ENCODE peak calls at places on chromosomes 16 and 17, in six cellular contexts. E, U, G, Y, M and T are unnamed samples.

GRCh38 chr17:17723354-17724261 is 42.4 kb downstream of the RAI1 start:
- DNase-seq in Y (peak), M (no peak), E (no peak), U (peak), G (peak), T (peak)

GRCh38 chr17:80471922-80472321 is 4.5 kb downstream of the NPTX1 start:
- DNase-seq in Y (peak), E (no peak), U (no peak), M (no peak), G (no peak), T (no peak)

GRCh38 chr17:65442250-65442649 is 119.2 kb downstream of the AXIN2 start:
- DNase-seq in U (no peak), M (no peak), Y (no peak), G (no peak), E (no peak), T (no peak)

GRCh38 chr17:69523252-69523861 is 108.9 kb downstream of the MAP2K6 start:
- DNase-seq in Y (peak), E (no peak), M (no peak), G (peak), U (peak), T (no peak)

GRCh38 chr17:69423450-69423849 is 9.0 kb downstream of the MAP2K6 start:
- DNase-seq in M (no peak), U (no peak), E (no peak), G (no peak), Y (peak), T (no peak)

GRCh38 chr16:23836404-23837291 is 865 bp downstream of the PRKCB start:
- DNase-seq in U (no peak), Y (peak), G (no peak), E (peak), M (no peak), T (no peak)

GRCh38 chr16:4200000-4200780 is 41.7 kb downstream of the SRL start:
- DNase-seq in Y (peak), M (no peak), U (peak), G (peak), E (no peak), T (peak)

GRCh38 chr16:77409311-77409710 is 25.5 kb downstream of the ADAMTS18 start:
- DNase-seq in Y (no peak), M (no peak), U (no peak), E (no peak), G (no peak), T (no peak)

GRCh38 chr17:74042744-74043486 is 160.6 kb upstream of the RPL38 start:
- DNase-seq in Y (no peak), G (peak), E (no peak), M (peak), U (peak), T (no peak)

GRCh38 chr16:69565611-69566436 is at the start of gene NFAT5:
- DNase-seq in Y (peak), E (peak), G (peak), U (peak), M (peak), T (peak)

GRCh38 chr16:66487580-66488235 is 60.6 kb downstream of the BEAN1 start:
- DNase-seq in U (no peak), E (no peak), Y (no peak), G (peak), M (no peak), T (no peak)

GRCh38 chr17:82984751-82985435 is 94.5 kb upstream of the METRNL start:
- DNase-seq in G (peak), U (peak), Y (no peak), M (no peak), E (no peak), T (no peak)

GRCh38 chr16:52069866-52070265 is 477.1 kb downstream of the TOX3 start:
- DNase-seq in M (no peak), Y (no peak), G (peak), U (peak), E (no peak), T (peak)

GRCh38 chr17:79843917-79844815 is 4.9 kb upstream of the CBX4 start:
- DNase-seq in Y (no peak), E (no peak), G (peak), M (no peak), U (peak), T (peak)

GRCh38 chr16:84759061-84759460 is 59.3 kb downstream of the USP10 start:
- DNase-seq in Y (no peak), M (no peak), G (peak), E (no peak), U (peak), T (no peak)

GRCh38 chr17:74842146-74842598 is 17.5 kb downstream of the GRIN2C start:
- DNase-seq in Y (no peak), M (no peak), G (peak), U (no peak), E (no peak), T (no peak)

GRCh38 chr17:53627511-53627910 is 195.2 kb upstream of the KIF2B start:
- DNase-seq in Y (no peak), G (peak), U (no peak), M (no peak), E (no peak), T (no peak)

GRCh38 chr17:64281962-64282752 is 19.1 kb upstream of the TEX2 start:
- DNase-seq in Y (peak), M (no peak), G (peak), U (peak), E (peak), T (peak)

GRCh38 chr16:71537643-71538042 is 11.4 kb downstream of the CHST4 start:
- DNase-seq in Y (peak), M (no peak), G (peak), E (no peak), U (peak), T (peak)

GRCh38 chr17:8122923-8123694 is 797 bp downstream of the HES7 start:
- DNase-seq in U (peak), E (no peak), M (no peak), G (peak), Y (peak), T (no peak)

GRCh38 chr16:87897563-87898505 is 28.5 kb upstream of the SLC7A5 start:
- DNase-seq in Y (peak), G (peak), E (no peak), M (no peak), U (no peak), T (no peak)

GRCh38 chr17:50634123-50634914 is at the start of gene ABCC3:
- DNase-seq in U (peak), E (no peak), Y (peak), M (no peak), G (no peak), T (no peak)

GRCh38 chr17:65936013-65936412 is 255.9 kb downstream of the CEP112 start:
- DNase-seq in G (peak), U (no peak), Y (no peak), M (no peak), E (no peak), T (no peak)

GRCh38 chr16:19644877-19645276 is 73.2 kb downstream of the KNOP1 start:
- DNase-seq in G (no peak), Y (no peak), U (peak), E (no peak), M (no peak), T (no peak)

GRCh38 chr16:77157773-77158172 is 33.2 kb upstream of the MON1B start:
- DNase-seq in M (no peak), U (no peak), E (no peak), Y (no peak), G (no peak), T (no peak)

GRCh38 chr17:64502021-64502420 is 4.1 kb downstream of the DDX5 start:
- DNase-seq in G (no peak), U (no peak), E (no peak), M (no peak), Y (no peak), T (no peak)

GRCh38 chr16:89119161-89119621 is 25.5 kb downstream of the ACSF3 start:
- DNase-seq in M (no peak), E (no peak), G (no peak), U (no peak), Y (no peak), T (no peak)

GRCh38 chr17:72212041-72212440 is 91.2 kb downstream of the SOX9 start:
- DNase-seq in G (no peak), U (no peak), E (no peak), Y (no peak), M (no peak), T (no peak)

GRCh38 chr16:88815901-88816589 is 4.3 kb upstream of the APRT start:
- DNase-seq in U (no peak), E (no peak), Y (peak), G (no peak), M (no peak), T (peak)

GRCh38 chr17:73950515-73950914 is 253.0 kb upstream of the RPL38 start:
- DNase-seq in G (no peak), E (no peak), U (no peak), M (no peak), Y (no peak), T (peak)

GRCh38 chr17:36136439-36136838 is 32.8 kb downstream of the CCL4 start:
- DNase-seq in Y (no peak), U (no peak), E (no peak), M (no peak), G (no peak), T (no peak)

GRCh38 chr17:39950871-39951348 is 11.9 kb upstream of the GSDMA start:
- DNase-seq in E (no peak), U (peak), M (no peak), G (no peak), Y (no peak), T (peak)

GRCh38 chr17:12296120-12296727 is 275.5 kb downstream of the MAP2K4 start:
- DNase-seq in Y (no peak), U (no peak), M (no peak), E (no peak), G (no peak), T (no peak)

GRCh38 chr17:64498308-64499203 is 1.7 kb upstream of the POLG2 start:
- DNase-seq in Y (no peak), E (no peak), M (no peak), U (no peak), G (no peak), T (no peak)

GRCh38 chr16:61579195-61579594 is 457.0 kb downstream of the CDH8 start:
- DNase-seq in U (no peak), G (no peak), Y (no peak), M (no peak), E (no peak), T (no peak)

GRCh38 chr16:24736758-24737157 is 7.3 kb downstream of the TNRC6A start:
- DNase-seq in G (no peak), E (no peak), U (peak), M (no peak), Y (no peak), T (no peak)

GRCh38 chr17:36665417-36665816 is 64.0 kb downstream of the MRM1 start:
- DNase-seq in U (no peak), M (no peak), G (peak), E (no peak), Y (no peak), T (no peak)

GRCh38 chr16:29717113-29717512 is 28.7 kb downstream of the C16orf54 start:
- DNase-seq in M (no peak), Y (no peak), E (no peak), G (no peak), U (no peak), T (no peak)

GRCh38 chr17:42744283-42744805 is 496 bp downstream of the EZH1 start:
- DNase-seq in G (peak), M (peak), U (peak), Y (peak), E (peak), T (peak)